ENCODE peak calls at places on chromosomes 12 and 14, in seven cellular contexts. One of them, this sample, is unnamed.
A peak's percentile ranks its signal among the peaks of the same experiment; 100 is the strongest.

GRCh38 chr14:68476212-68476964 is 316.5 kb downstream of the ZFP36L1 start:
- DNase-seq in nephron progenitor cell: no peak
- DNase-seq in foreskin fibroblast: peak; percentile 97
- DNase-seq in fibroblast of mammary gland: peak; percentile 100
- DNase-seq in neural crest cell: no peak
- DNase-seq in astrocyte: peak; percentile 96
- DNase-seq in tibial artery: peak; percentile 90
- DNase-seq in this sample: peak; percentile 88

GRCh38 chr12:52903855-52904508 is 894 bp downstream of the KRT8 start:
- DNase-seq in neural crest cell: peak; percentile 44
- DNase-seq in nephron progenitor cell: peak; percentile 75
- DNase-seq in astrocyte: peak; percentile 39
- DNase-seq in foreskin fibroblast: no peak
- DNase-seq in fibroblast of mammary gland: peak; percentile 23
- DNase-seq in tibial artery: no peak
- DNase-seq in this sample: no peak

GRCh38 chr14:49920260-49920659 is 27.4 kb downstream of the ARF6 start:
- DNase-seq in fibroblast of mammary gland: no peak
- DNase-seq in tibial artery: no peak
- DNase-seq in nephron progenitor cell: no peak
- DNase-seq in astrocyte: no peak
- DNase-seq in neural crest cell: no peak
- DNase-seq in foreskin fibroblast: no peak
- DNase-seq in this sample: no peak

GRCh38 chr12:18139989-18140596 is 50.1 kb upstream of the RERGL start:
- DNase-seq in foreskin fibroblast: peak; percentile 9
- DNase-seq in fibroblast of mammary gland: peak; percentile 48
- DNase-seq in nephron progenitor cell: no peak
- DNase-seq in astrocyte: no peak
- DNase-seq in neural crest cell: no peak
- DNase-seq in tibial artery: no peak
- DNase-seq in this sample: peak; percentile 3

GRCh38 chr12:116397148-116397547 is 119.7 kb upstream of the MED13L start:
- DNase-seq in astrocyte: peak; percentile 54
- DNase-seq in tibial artery: no peak
- DNase-seq in foreskin fibroblast: peak; percentile 53
- DNase-seq in nephron progenitor cell: no peak
- DNase-seq in neural crest cell: no peak
- DNase-seq in fibroblast of mammary gland: peak; percentile 70
- DNase-seq in this sample: no peak

GRCh38 chr12:103282124-103282523 is 213.6 kb downstream of the C12orf42 start:
- DNase-seq in nephron progenitor cell: no peak
- DNase-seq in foreskin fibroblast: no peak
- DNase-seq in neural crest cell: no peak
- DNase-seq in astrocyte: no peak
- DNase-seq in fibroblast of mammary gland: no peak
- DNase-seq in tibial artery: no peak
- DNase-seq in this sample: no peak

GRCh38 chr12:130097342-130097741 is 64.9 kb upstream of the FZD10 start:
- DNase-seq in foreskin fibroblast: no peak
- DNase-seq in nephron progenitor cell: no peak
- DNase-seq in tibial artery: no peak
- DNase-seq in neural crest cell: no peak
- DNase-seq in fibroblast of mammary gland: no peak
- DNase-seq in astrocyte: no peak
- DNase-seq in this sample: no peak

GRCh38 chr12:40996091-40996490 is 192.0 kb upstream of the PDZRN4 start:
- DNase-seq in nephron progenitor cell: no peak
- DNase-seq in neural crest cell: no peak
- DNase-seq in tibial artery: no peak
- DNase-seq in fibroblast of mammary gland: no peak
- DNase-seq in astrocyte: no peak
- DNase-seq in foreskin fibroblast: no peak
- DNase-seq in this sample: no peak

GRCh38 chr12:39587247-39587646 is 32.4 kb downstream of the ABCD2 start:
- DNase-seq in astrocyte: no peak
- DNase-seq in neural crest cell: no peak
- DNase-seq in tibial artery: no peak
- DNase-seq in fibroblast of mammary gland: peak; percentile 41
- DNase-seq in nephron progenitor cell: no peak
- DNase-seq in foreskin fibroblast: no peak
- DNase-seq in this sample: no peak

GRCh38 chr14:90605430-90605829 is 208.6 kb downstream of the CALM1 start:
- DNase-seq in tibial artery: no peak
- DNase-seq in foreskin fibroblast: no peak
- DNase-seq in neural crest cell: no peak
- DNase-seq in fibroblast of mammary gland: no peak
- DNase-seq in astrocyte: no peak
- DNase-seq in nephron progenitor cell: no peak
- DNase-seq in this sample: no peak

GRCh38 chr12:51229116-51229515 is 9.5 kb upstream of the DAZAP2 start:
- DNase-seq in tibial artery: no peak
- DNase-seq in nephron progenitor cell: no peak
- DNase-seq in neural crest cell: no peak
- DNase-seq in foreskin fibroblast: no peak
- DNase-seq in astrocyte: no peak
- DNase-seq in fibroblast of mammary gland: no peak
- DNase-seq in this sample: no peak

GRCh38 chr12:113075137-113075683 is 18.7 kb downstream of the DTX1 start:
- DNase-seq in fibroblast of mammary gland: no peak
- DNase-seq in nephron progenitor cell: no peak
- DNase-seq in tibial artery: no peak
- DNase-seq in astrocyte: no peak
- DNase-seq in foreskin fibroblast: no peak
- DNase-seq in neural crest cell: no peak
- DNase-seq in this sample: no peak

DNA sequence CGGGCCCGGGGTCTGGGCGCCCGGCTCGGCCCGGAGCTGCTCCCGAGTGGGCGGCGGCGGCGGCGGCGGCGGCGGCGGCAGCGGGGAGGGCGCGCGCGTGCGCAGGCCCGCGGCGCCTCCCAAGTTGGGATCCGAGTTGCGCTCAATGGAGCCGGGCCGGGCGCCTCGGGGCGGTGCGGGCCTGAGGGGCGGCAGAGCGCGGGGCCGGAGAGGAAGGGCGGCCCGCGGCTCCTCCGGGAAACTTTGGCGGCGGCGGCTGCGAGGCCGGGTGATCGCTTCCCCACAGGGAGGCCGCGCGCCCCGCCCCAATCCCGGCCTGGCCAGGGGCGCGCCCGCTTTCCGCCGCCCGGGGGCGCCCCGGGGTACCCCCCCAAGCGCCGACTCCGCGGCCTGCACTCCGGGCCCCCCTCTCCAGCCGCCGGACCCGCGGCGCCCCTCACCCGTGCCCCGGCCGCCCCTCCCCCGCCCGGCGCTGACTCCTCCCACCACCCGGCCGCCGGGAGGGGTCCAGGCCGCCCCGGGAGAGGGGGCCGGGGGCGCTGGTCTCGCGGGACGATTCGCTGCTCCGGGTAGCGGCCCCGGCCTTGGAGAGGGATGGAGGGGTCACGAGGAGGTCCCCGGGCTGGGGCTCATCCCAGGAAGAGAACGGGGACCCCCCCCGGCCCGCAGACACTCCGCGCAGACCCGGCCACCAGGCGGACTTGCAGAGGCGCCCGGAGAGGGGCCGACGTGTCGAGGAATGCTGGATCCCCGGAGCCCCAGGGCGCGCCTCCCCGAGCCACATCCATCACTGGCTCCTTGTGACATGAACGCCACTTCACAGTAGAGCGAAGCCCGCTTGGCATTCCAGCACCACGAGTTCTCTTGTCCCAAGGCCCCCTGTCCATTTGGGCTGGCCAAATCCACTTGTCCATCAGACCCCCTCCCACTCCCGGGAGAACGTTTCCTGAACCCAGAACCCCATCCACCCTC is at the start of gene RILPL1:
- DNase-seq in neural crest cell: peak; percentile 61
- DNase-seq in foreskin fibroblast: peak; percentile 43
- DNase-seq in nephron progenitor cell: peak; percentile 76
- DNase-seq in astrocyte: peak; percentile 27
- DNase-seq in tibial artery: peak; percentile 36
- DNase-seq in fibroblast of mammary gland: peak; percentile 20
- DNase-seq in this sample: no peak
- TF ChIP-seq CTCF in neural crest cell: peak; percentile 56
- TF ChIP-seq CTCF in foreskin fibroblast: peak; percentile 3
- TF ChIP-seq CTCF in nephron progenitor cell: no peak
- TF ChIP-seq CTCF in astrocyte: no peak
- TF ChIP-seq CTCF in tibial artery: peak; percentile 28
- TF ChIP-seq CTCF in fibroblast of mammary gland: no peak
- TF ChIP-seq CTCF in this sample: peak; percentile 12

GRCh38 chr12:100075598-100075997 is 67.1 kb downstream of the BLTP3B start:
- DNase-seq in nephron progenitor cell: no peak
- DNase-seq in foreskin fibroblast: no peak
- DNase-seq in neural crest cell: no peak
- DNase-seq in astrocyte: no peak
- DNase-seq in tibial artery: no peak
- DNase-seq in fibroblast of mammary gland: no peak
- DNase-seq in this sample: no peak
- TF ChIP-seq CTCF in nephron progenitor cell: no peak
- TF ChIP-seq CTCF in foreskin fibroblast: no peak
- TF ChIP-seq CTCF in neural crest cell: peak; percentile 13
- TF ChIP-seq CTCF in astrocyte: no peak
- TF ChIP-seq CTCF in tibial artery: no peak
- TF ChIP-seq CTCF in fibroblast of mammary gland: no peak
- TF ChIP-seq CTCF in this sample: no peak

GRCh38 chr14:23347406-23348296 is 5.0 kb downstream of the SLC22A17 start:
- DNase-seq in astrocyte: no peak
- DNase-seq in tibial artery: no peak
- DNase-seq in neural crest cell: no peak
- DNase-seq in nephron progenitor cell: no peak
- DNase-seq in fibroblast of mammary gland: no peak
- DNase-seq in foreskin fibroblast: no peak
- DNase-seq in this sample: no peak

GRCh38 chr14:23345987-23346692 is 6.5 kb downstream of the SLC22A17 start:
- DNase-seq in fibroblast of mammary gland: no peak
- DNase-seq in foreskin fibroblast: no peak
- DNase-seq in astrocyte: no peak
- DNase-seq in nephron progenitor cell: no peak
- DNase-seq in tibial artery: no peak
- DNase-seq in neural crest cell: no peak
- DNase-seq in this sample: no peak

GRCh38 chr14:23346693-23347405 is 5.8 kb downstream of the SLC22A17 start:
- DNase-seq in astrocyte: no peak
- DNase-seq in foreskin fibroblast: no peak
- DNase-seq in nephron progenitor cell: no peak
- DNase-seq in fibroblast of mammary gland: no peak
- DNase-seq in neural crest cell: no peak
- DNase-seq in tibial artery: no peak
- DNase-seq in this sample: no peak

GRCh38 chr14:23348297-23348655 is 4.4 kb downstream of the SLC22A17 start:
- DNase-seq in tibial artery: no peak
- DNase-seq in astrocyte: no peak
- DNase-seq in fibroblast of mammary gland: no peak
- DNase-seq in foreskin fibroblast: no peak
- DNase-seq in nephron progenitor cell: no peak
- DNase-seq in neural crest cell: no peak
- DNase-seq in this sample: no peak

DNA sequence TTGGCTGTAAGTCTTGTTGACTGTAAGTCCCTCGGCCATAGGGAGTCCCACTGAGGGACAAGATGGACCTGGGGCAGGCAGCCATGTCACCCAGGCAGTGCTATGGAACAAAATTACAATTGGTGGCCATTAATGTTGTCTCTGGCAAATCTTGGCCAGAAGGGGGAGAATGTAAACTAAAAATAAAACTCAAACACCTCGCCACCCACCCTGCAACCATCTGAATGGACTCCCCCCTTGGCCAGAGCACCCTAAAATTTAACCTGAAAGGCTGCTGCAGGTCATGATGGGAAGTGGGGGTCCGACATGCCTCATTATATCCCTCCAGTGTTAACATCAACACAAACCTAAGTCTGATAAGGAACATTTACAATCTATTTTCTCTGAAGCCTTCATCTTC is 8.2 kb downstream of the SLC22A17 start:
- DNase-seq in astrocyte: no peak
- DNase-seq in nephron progenitor cell: no peak
- DNase-seq in tibial artery: no peak
- DNase-seq in neural crest cell: no peak
- DNase-seq in fibroblast of mammary gland: no peak
- DNase-seq in foreskin fibroblast: no peak
- DNase-seq in this sample: no peak
- TF ChIP-seq CTCF in astrocyte: no peak
- TF ChIP-seq CTCF in nephron progenitor cell: no peak
- TF ChIP-seq CTCF in tibial artery: no peak
- TF ChIP-seq CTCF in neural crest cell: peak; percentile 25
- TF ChIP-seq CTCF in fibroblast of mammary gland: no peak
- TF ChIP-seq CTCF in foreskin fibroblast: no peak
- TF ChIP-seq CTCF in this sample: no peak

GRCh38 chr14:88562831-88563686 is at the start of gene ZC3H14:
- DNase-seq in astrocyte: peak; percentile 64
- DNase-seq in foreskin fibroblast: peak; percentile 83
- DNase-seq in tibial artery: peak; percentile 74
- DNase-seq in fibroblast of mammary gland: peak; percentile 80
- DNase-seq in neural crest cell: peak; percentile 83
- DNase-seq in nephron progenitor cell: peak; percentile 92
- DNase-seq in this sample: peak; percentile 63

GRCh38 chr14:88562532-88562830 is 356 bp upstream of the ZC3H14 start:
- DNase-seq in tibial artery: no peak
- DNase-seq in neural crest cell: no peak
- DNase-seq in astrocyte: no peak
- DNase-seq in fibroblast of mammary gland: no peak
- DNase-seq in foreskin fibroblast: no peak
- DNase-seq in nephron progenitor cell: no peak
- DNase-seq in this sample: no peak

GRCh38 chr14:88563845-88564244 is 1.0 kb downstream of the ZC3H14 start:
- DNase-seq in fibroblast of mammary gland: no peak
- DNase-seq in tibial artery: no peak
- DNase-seq in foreskin fibroblast: no peak
- DNase-seq in astrocyte: no peak
- DNase-seq in neural crest cell: no peak
- DNase-seq in nephron progenitor cell: no peak
- DNase-seq in this sample: no peak

GRCh38 chr14:88556581-88556980 is 1.8 kb upstream of the PTPN21 start:
- DNase-seq in fibroblast of mammary gland: no peak
- DNase-seq in foreskin fibroblast: no peak
- DNase-seq in astrocyte: peak; percentile 54
- DNase-seq in neural crest cell: no peak
- DNase-seq in tibial artery: no peak
- DNase-seq in nephron progenitor cell: no peak
- DNase-seq in this sample: no peak

DNA sequence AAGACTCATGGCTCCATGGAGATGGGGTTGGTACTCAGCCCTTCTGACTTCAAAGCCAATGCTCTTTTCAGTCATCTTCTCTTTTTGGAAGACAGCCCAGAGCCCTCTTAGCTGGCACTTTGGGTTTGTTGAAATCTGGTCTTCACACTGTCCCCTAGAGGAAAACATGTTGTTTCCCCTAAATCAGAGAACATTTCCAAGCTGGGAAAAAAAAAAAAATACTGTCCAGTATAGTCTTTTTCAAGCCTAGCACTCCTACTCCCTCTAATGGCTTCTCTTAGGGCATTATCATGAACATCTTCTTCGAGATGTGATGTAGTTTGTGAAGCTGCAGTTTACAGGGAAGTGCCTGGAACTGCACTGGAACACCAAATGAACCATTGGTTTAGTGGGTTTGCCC is 3.0 kb upstream of the ZC3H14 start:
- DNase-seq in tibial artery: no peak
- DNase-seq in nephron progenitor cell: no peak
- DNase-seq in astrocyte: peak; percentile 42
- DNase-seq in fibroblast of mammary gland: peak; percentile 75
- DNase-seq in neural crest cell: no peak
- DNase-seq in foreskin fibroblast: peak; percentile 60
- DNase-seq in this sample: no peak
- TF ChIP-seq CTCF in tibial artery: no peak
- TF ChIP-seq CTCF in nephron progenitor cell: no peak
- TF ChIP-seq CTCF in astrocyte: peak; percentile 40
- TF ChIP-seq CTCF in fibroblast of mammary gland: peak; percentile 58
- TF ChIP-seq CTCF in neural crest cell: no peak
- TF ChIP-seq CTCF in foreskin fibroblast: peak; percentile 74
- TF ChIP-seq CTCF in this sample: peak; percentile 66

This sample was measured in AG09319.